ENCODE peak calls at places on chromosome 3, in seven cellular contexts. I is epithelial cell of esophagus, T is neural crest cell, O is body of pancreas, Y is fibroblast of mammary gland, G is neural progenitor cell, J is tibial nerve. H is an unnamed sample.

GRCh38 chr3:12187448-12188327 is 29.0 kb upstream of the TIMP4 start:
- DNase-seq in I (peak), T (no peak), O (no peak), Y (peak), G (no peak), J (no peak), H (peak)

GRCh38 chr3:71173421-71173975 is 410.0 kb downstream of the FOXP1 start:
- DNase-seq in I (no peak), T (no peak), O (no peak), Y (peak), G (no peak), J (no peak), H (peak)

GRCh38 chr3:198046120-198046857 is 86.3 kb downstream of the LMLN start:
- DNase-seq in I (no peak), T (no peak), O (no peak), Y (no peak), G (no peak), J (no peak), H (no peak)

GRCh38 chr3:45938043-45938435 is 5.2 kb upstream of the CXCR6 start:
- DNase-seq in I (no peak), T (no peak), O (no peak), Y (no peak), G (no peak), J (no peak), H (no peak)

GRCh38 chr3:134364061-134364935 is 9.9 kb downstream of the AMOTL2 start:
- DNase-seq in I (peak), T (peak), O (peak), Y (peak), G (peak), J (peak), H (peak)

GRCh38 chr3:185280572-185281365 is 26.9 kb upstream of the EHHADH start:
- DNase-seq in I (peak), T (no peak), O (no peak), Y (peak), G (peak), J (no peak), H (peak)

GRCh38 chr3:116140100-116140689 is 305.1 kb downstream of the LSAMP start:
- DNase-seq in I (peak), T (no peak), O (no peak), Y (peak), G (peak), J (no peak), H (peak)

GRCh38 chr3:197302696-197303341 is 4.4 kb upstream of the DLG1 start:
- DNase-seq in I (peak), T (no peak), O (no peak), Y (peak), G (no peak), J (no peak), H (no peak)

GRCh38 chr3:30639937-30640336 is 33.5 kb downstream of the TGFBR2 start:
- DNase-seq in I (no peak), T (no peak), O (no peak), Y (no peak), G (no peak), J (no peak), H (no peak)

GRCh38 chr3:95705786-95706418 is 1108.5 kb upstream of the EPHA6 start:
- DNase-seq in I (no peak), T (no peak), O (no peak), Y (peak), G (no peak), J (no peak), H (no peak)

GRCh38 chr3:2511356-2511755 is 412.7 kb downstream of the CNTN4 start:
- DNase-seq in I (no peak), T (no peak), O (no peak), Y (no peak), G (peak), J (no peak), H (no peak)

GRCh38 chr3:159757341-159758060 is 231.1 kb upstream of the IL12A start:
- DNase-seq in I (no peak), T (no peak), O (no peak), Y (no peak), G (no peak), J (no peak), H (no peak)

GRCh38 chr3:128485283-128486156 is 7.5 kb downstream of the GATA2 start:
- DNase-seq in I (no peak), T (no peak), O (no peak), Y (no peak), G (no peak), J (no peak), H (no peak)

GRCh38 chr3:155872904-155873646 is 2.6 kb downstream of the GMPS start:
- DNase-seq in I (no peak), T (no peak), O (no peak), Y (no peak), G (no peak), J (no peak), H (no peak)

GRCh38 chr3:155869664-155870063 is 786 bp upstream of the GMPS start:
- DNase-seq in I (no peak), T (no peak), O (no peak), Y (no peak), G (no peak), J (no peak), H (no peak)

GRCh38 chr3:155870945-155871745 is 695 bp downstream of the GMPS start:
- DNase-seq in I (peak), T (peak), O (peak), Y (peak), G (peak), J (peak), H (peak)

GRCh38 chr3:155871746-155872158 is 1.3 kb downstream of the GMPS start:
- DNase-seq in I (no peak), T (no peak), O (no peak), Y (no peak), G (no peak), J (no peak), H (no peak)

GRCh38 chr3:155870133-155870944 is at the start of gene GMPS:
- DNase-seq in I (peak), T (peak), O (peak), Y (peak), G (peak), J (peak), H (peak)
- TF ChIP-seq CTCF in I (peak), T (peak), O (peak), Y (no peak), G (peak), J (peak), H (peak)

GRCh38 chr3:107752202-107752990 is 229.6 kb downstream of the BBX start:
- DNase-seq in I (peak), T (no peak), O (no peak), Y (peak), G (peak), J (no peak), H (peak)
- TF ChIP-seq CTCF in I (peak), T (peak), O (no peak), Y (peak), G (peak), J (no peak), H (peak)

GRCh38 chr3:27679691-27680090 is 42.4 kb downstream of the EOMES start:
- DNase-seq in I (no peak), T (no peak), O (no peak), Y (peak), G (no peak), J (no peak), H (no peak)

GRCh38 chr3:27678234-27678633 is 43.9 kb downstream of the EOMES start:
- DNase-seq in I (no peak), T (no peak), O (no peak), Y (no peak), G (no peak), J (no peak), H (no peak)

GRCh38 chr3:27680517-27681246 is 41.4 kb downstream of the EOMES start:
- DNase-seq in I (no peak), T (no peak), O (no peak), Y (no peak), G (peak), J (no peak), H (no peak)

GRCh38 chr3:27684302-27684701 is 37.8 kb downstream of the EOMES start:
- DNase-seq in I (no peak), T (no peak), O (no peak), Y (no peak), G (no peak), J (no peak), H (no peak)

GRCh38 chr3:27681249-27681748 is 40.8 kb downstream of the EOMES start:
- DNase-seq in I (peak), T (peak), O (no peak), Y (peak), G (peak), J (no peak), H (peak)
- TF ChIP-seq CTCF in I (peak), T (peak), O (no peak), Y (peak), G (peak), J (peak), H (peak)

GRCh38 chr3:60742606-60743145 is 508.6 kb downstream of the FHIT start:
- DNase-seq in I (peak), T (peak), O (no peak), Y (peak), G (peak), J (no peak), H (peak)
- TF ChIP-seq CTCF in I (no peak), T (peak), O (no peak), Y (no peak), G (peak), J (no peak), H (peak)

GRCh38 chr3:195906865-195907729 is 1.3 kb downstream of the TNK2 start:
- DNase-seq in I (peak), T (no peak), O (peak), Y (no peak), G (no peak), J (no peak), H (no peak)
- TF ChIP-seq CTCF in I (no peak), T (peak), O (no peak), Y (no peak), G (no peak), J (no peak), H (no peak)